ENCODE peak calls at places on chromosomes 16 and 17, in ten cellular contexts. G is PC-3; P is cardiac muscle cell; N is keratinocyte; O is lower lobe of right lung; X is heart right ventricle; W is body of pancreas; B is CD8-positive, alpha-beta T cell; C is adrenal gland; F is pancreas. Q is an unnamed sample.

GRCh38 chr16:2769675-2770056 is 7.4 kb downstream of the ELOB start:
- DNase-seq in G (no peak), P (no peak), N (no peak), O (peak), X (no peak), W (no peak), B (no peak), C (no peak), F (no peak), Q (no peak)

GRCh38 chr16:2042666-2043295 is 4.9 kb downstream of the NTHL1 start:
- DNase-seq in G (no peak), P (no peak), N (no peak), O (no peak), X (no peak), W (no peak), B (no peak), C (no peak), F (no peak), Q (no peak)

GRCh38 chr16:3158498-3159314 is 23.9 kb downstream of the ZNF213 start:
- DNase-seq in G (peak), P (peak), N (peak), O (peak), X (peak), W (peak), B (peak), C (peak), F (peak), Q (peak)

GRCh38 chr16:12573730-12574383 is 229.8 kb downstream of the CPPED1 start:
- DNase-seq in G (peak), P (peak), N (no peak), O (peak), X (peak), W (peak), B (peak), C (no peak), F (peak), Q (no peak)

GRCh38 chr16:67384778-67385510 is 8.4 kb downstream of the TPPP3 start:
- DNase-seq in G (peak), P (no peak), N (no peak), O (no peak), X (no peak), W (no peak), B (no peak), C (no peak), F (no peak), Q (no peak)

GRCh38 chr17:1762906-1763829 is 1.3 kb downstream of the SERPINF1 start:
- DNase-seq in G (no peak), P (no peak), N (no peak), O (no peak), X (peak), W (peak), B (peak), C (no peak), F (no peak), Q (no peak)

GRCh38 chr17:75078097-75079022 is 9.4 kb upstream of the SLC16A5 start:
- DNase-seq in G (peak), P (no peak), N (no peak), O (peak), X (no peak), W (peak), B (no peak), C (peak), F (no peak), Q (no peak)

GRCh38 chr16:9097266-9098219 is 6.1 kb downstream of the HAPSTR1 start:
- DNase-seq in G (no peak), P (no peak), N (no peak), O (no peak), X (no peak), W (no peak), B (no peak), C (no peak), F (no peak), Q (no peak)

GRCh38 chr16:57355898-57356414 is 2.6 kb upstream of the CCL22 start:
- DNase-seq in G (no peak), P (no peak), N (no peak), O (no peak), X (no peak), W (no peak), B (no peak), C (no peak), F (no peak), Q (no peak)

GRCh38 chr16:89143911-89144675 is 27.5 kb upstream of the CDH15 start:
- DNase-seq in G (no peak), P (no peak), N (no peak), O (peak), X (no peak), W (no peak), B (no peak), C (no peak), F (no peak), Q (no peak)

GRCh38 chr16:6709736-6710135 is 622.9 kb upstream of the RBFOX1 start:
- DNase-seq in G (no peak), P (no peak), N (no peak), O (no peak), X (no peak), W (no peak), B (no peak), C (no peak), F (no peak), Q (no peak)

GRCh38 chr16:49369638-49370219 is 3.9 kb upstream of the C16orf78 start:
- DNase-seq in G (no peak), P (no peak), N (no peak), O (no peak), X (no peak), W (no peak), B (no peak), C (no peak), F (no peak), Q (no peak)

GRCh38 chr17:1907818-1908698 is 78.3 kb downstream of the RPA1 start:
- DNase-seq in G (peak), P (peak), N (no peak), O (no peak), X (no peak), W (no peak), B (peak), C (no peak), F (no peak), Q (no peak)

GRCh38 chr16:1401758-1402154 is 12.7 kb downstream of the UNKL start:
- DNase-seq in G (no peak), P (no peak), N (no peak), O (no peak), X (no peak), W (no peak), B (no peak), C (no peak), F (no peak), Q (no peak)

GRCh38 chr16:62077998-62078397 is 41.8 kb upstream of the CDH8 start:
- DNase-seq in G (peak), P (peak), N (no peak), O (no peak), X (no peak), W (no peak), B (no peak), C (no peak), F (no peak), Q (no peak)

GRCh38 chr16:67339453-67339852 is 12.8 kb downstream of the LRRC36 start:
- DNase-seq in G (peak), P (no peak), N (no peak), O (no peak), X (no peak), W (no peak), B (no peak), C (no peak), F (no peak), Q (no peak)

GRCh38 chr17:66349549-66350245 is 47.3 kb downstream of the PRKCA start:
- DNase-seq in G (no peak), P (no peak), N (no peak), O (no peak), X (peak), W (no peak), B (no peak), C (no peak), F (no peak), Q (no peak)

GRCh38 chr17:37516131-37516561 is 26.5 kb downstream of the DUSP14 start:
- DNase-seq in G (no peak), P (peak), N (no peak), O (no peak), X (no peak), W (no peak), B (no peak), C (no peak), F (no peak), Q (no peak)

GRCh38 chr16:10280262-10281170 is 98.3 kb upstream of the GRIN2A start:
- DNase-seq in G (no peak), P (no peak), N (no peak), O (no peak), X (no peak), W (no peak), B (no peak), C (no peak), F (no peak), Q (no peak)

GRCh38 chr16:88977028-88977844 is at the start of gene CBFA2T3:
- DNase-seq in G (no peak), P (no peak), N (no peak), O (peak), X (peak), W (peak), B (no peak), C (peak), F (peak), Q (no peak)

GRCh38 chr17:43530303-43531081 is 15.6 kb downstream of the ETV4 start:
- DNase-seq in G (no peak), P (peak), N (no peak), O (peak), X (peak), W (peak), B (no peak), C (peak), F (peak), Q (no peak)

GRCh38 chr17:35344262-35344661 is 29.2 kb downstream of the SLFN11 start:
- DNase-seq in G (no peak), P (no peak), N (no peak), O (no peak), X (no peak), W (no peak), B (no peak), C (no peak), F (no peak), Q (no peak)

GRCh38 chr17:80558046-80558445 is 13.4 kb downstream of the RPTOR start:
- DNase-seq in G (no peak), P (no peak), N (no peak), O (no peak), X (no peak), W (no peak), B (no peak), C (peak), F (no peak), Q (no peak)

GRCh38 chr17:80561541-80562114 is 17.0 kb downstream of the RPTOR start:
- DNase-seq in G (no peak), P (no peak), N (no peak), O (no peak), X (no peak), W (no peak), B (no peak), C (no peak), F (no peak), Q (no peak)

GRCh38 chr17:80564545-80564944 is 19.9 kb downstream of the RPTOR start:
- DNase-seq in G (no peak), P (no peak), N (no peak), O (no peak), X (no peak), W (no peak), B (no peak), C (no peak), F (no peak), Q (no peak)

GRCh38 chr17:80555266-80555665 is 10.6 kb downstream of the RPTOR start:
- DNase-seq in G (no peak), P (no peak), N (no peak), O (no peak), X (no peak), W (no peak), B (no peak), C (no peak), F (no peak), Q (no peak)

DNA sequence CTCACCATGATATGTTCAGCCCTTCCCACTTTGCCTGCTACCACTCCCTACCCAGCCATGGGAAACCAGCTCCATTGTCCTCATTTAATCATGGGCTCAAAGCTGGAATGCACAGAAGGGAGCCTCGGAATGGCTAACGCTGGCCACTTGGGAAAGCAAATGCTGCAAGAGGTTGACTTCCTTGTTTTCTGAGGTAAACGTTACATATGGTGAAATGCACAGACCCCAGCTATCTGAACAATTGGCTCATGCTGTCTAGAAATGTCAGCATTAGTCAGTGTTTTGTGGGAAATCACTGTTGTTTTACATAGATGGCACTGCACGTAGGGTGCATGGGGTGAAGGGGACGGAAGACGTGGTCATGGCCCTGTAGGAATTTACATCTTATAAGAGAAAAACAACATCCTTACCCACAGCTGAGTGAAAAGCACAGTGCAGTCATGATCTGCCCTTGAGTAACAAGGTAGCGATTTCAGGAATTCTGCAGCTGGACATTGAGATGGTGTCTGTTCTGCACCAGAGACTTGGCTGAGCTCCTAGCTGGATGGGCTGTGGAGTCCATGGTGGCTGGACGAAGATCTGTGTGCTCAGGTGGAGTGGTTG is 15.2 kb downstream of the RPTOR start:
- DNase-seq in G (no peak), P (no peak), N (no peak), O (no peak), X (no peak), W (no peak), B (no peak), C (no peak), F (no peak), Q (no peak)
- H3K27ac ChIP-seq in G (no peak), P (no peak), N (no peak), O (no peak), X (no peak), W (no peak), B (no peak), C (no peak), F (no peak), Q (no peak)

GRCh38 chr16:81731636-81732035 is 47.5 kb upstream of the PLCG2 start:
- DNase-seq in G (no peak), P (no peak), N (no peak), O (no peak), X (no peak), W (no peak), B (no peak), C (no peak), F (no peak), Q (no peak)
- H3K27ac ChIP-seq in G (no peak), P (no peak), N (no peak), O (no peak), X (no peak), W (no peak), B (no peak), C (no peak), F (no peak), Q (no peak)

GRCh38 chr17:58515286-58515685 is 848 bp upstream of the MTMR4 start:
- DNase-seq in G (no peak), P (no peak), N (no peak), O (no peak), X (no peak), W (no peak), B (no peak), C (no peak), F (no peak), Q (no peak)
- H3K27ac ChIP-seq in G (no peak), P (peak), N (no peak), O (peak), X (peak), W (peak), B (no peak), C (peak), F (peak), Q (no peak)

DNA sequence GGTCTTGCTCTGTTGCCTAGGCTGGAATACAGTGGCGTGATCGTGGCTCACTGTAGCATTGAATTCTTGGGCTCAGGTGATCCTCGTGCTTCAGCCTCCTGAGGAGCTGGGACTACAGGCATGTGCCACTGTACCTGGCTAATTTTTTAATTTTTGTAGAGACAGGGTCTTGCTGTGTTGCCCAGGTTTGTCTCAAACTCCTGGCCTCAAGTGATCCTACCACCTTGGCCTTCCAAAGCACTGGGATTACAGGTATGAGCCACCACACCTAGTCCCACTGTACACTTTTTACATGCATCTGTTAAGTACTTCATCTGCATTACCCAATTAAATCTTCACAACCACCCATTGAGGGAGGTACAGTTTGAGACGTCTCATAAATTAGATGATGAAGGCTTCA is 12.4 kb downstream of the TNRC6A start:
- DNase-seq in G (no peak), P (no peak), N (no peak), O (no peak), X (no peak), W (no peak), B (no peak), C (no peak), F (no peak), Q (no peak)
- H3K27ac ChIP-seq in G (no peak), P (no peak), N (no peak), O (no peak), X (no peak), W (no peak), B (no peak), C (no peak), F (no peak), Q (no peak)

GRCh38 chr17:28117304-28117703 is 74.8 kb downstream of the NLK start:
- DNase-seq in G (no peak), P (no peak), N (no peak), O (no peak), X (no peak), W (no peak), B (no peak), C (no peak), F (no peak), Q (no peak)

GRCh38 chr17:28112199-28112995 is 69.9 kb downstream of the NLK start:
- DNase-seq in G (peak), P (no peak), N (no peak), O (no peak), X (no peak), W (no peak), B (no peak), C (no peak), F (no peak), Q (no peak)

GRCh38 chr17:28110184-28110583 is 67.7 kb downstream of the NLK start:
- DNase-seq in G (no peak), P (no peak), N (no peak), O (no peak), X (no peak), W (no peak), B (no peak), C (no peak), F (no peak), Q (no peak)

GRCh38 chr17:28115046-28115445 is 72.6 kb downstream of the NLK start:
- DNase-seq in G (no peak), P (no peak), N (no peak), O (no peak), X (no peak), W (no peak), B (no peak), C (no peak), F (no peak), Q (no peak)

DNA sequence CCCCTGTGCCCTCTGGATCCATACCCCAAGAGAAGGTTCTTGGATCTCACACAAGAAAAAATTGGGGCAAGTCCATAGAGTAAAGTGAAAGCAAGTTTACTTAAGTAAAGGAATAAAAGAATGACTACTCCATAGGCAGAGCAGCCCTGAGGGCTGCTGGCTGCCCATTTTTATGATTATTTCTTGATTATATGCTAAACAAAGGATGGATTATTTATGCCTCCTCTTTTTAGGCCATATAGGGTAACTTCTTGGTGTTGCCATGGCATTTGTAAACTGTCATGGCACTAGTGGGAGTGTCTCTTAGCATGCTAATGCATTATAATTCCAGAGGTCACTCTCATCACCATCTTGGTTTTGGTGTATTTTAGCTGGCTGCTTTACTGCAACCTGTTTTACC is 70.8 kb downstream of the NLK start:
- DNase-seq in G (no peak), P (no peak), N (no peak), O (no peak), X (no peak), W (no peak), B (no peak), C (no peak), F (no peak), Q (no peak)
- H3K27ac ChIP-seq in G (peak), P (no peak), N (no peak), O (no peak), X (peak), W (no peak), B (no peak), C (no peak), F (no peak), Q (no peak)

DNA sequence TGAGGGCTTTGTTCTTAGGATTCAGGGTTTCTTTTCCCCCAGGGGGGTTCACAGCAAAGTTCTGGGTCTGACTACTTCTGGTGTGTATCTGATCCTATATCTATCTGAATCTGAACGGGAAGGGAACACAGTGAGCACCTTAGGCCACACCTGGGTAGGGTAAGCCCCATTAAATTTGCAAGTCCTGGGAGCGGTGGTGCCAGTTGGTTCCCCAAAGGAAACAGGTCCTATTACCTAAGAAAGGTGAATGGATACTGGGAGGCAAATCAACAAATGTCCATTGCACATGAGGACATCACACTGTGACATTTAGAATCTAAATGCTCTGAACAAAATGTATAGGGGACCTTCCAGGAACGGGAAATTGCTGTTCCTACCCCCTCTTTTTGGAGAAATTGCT is 54.6 kb downstream of the BMERB1 start:
- DNase-seq in G (no peak), P (no peak), N (no peak), O (no peak), X (no peak), W (no peak), B (no peak), C (no peak), F (no peak), Q (no peak)
- H3K27ac ChIP-seq in G (peak), P (no peak), N (no peak), O (no peak), X (peak), W (no peak), B (no peak), C (no peak), F (no peak), Q (no peak)

GRCh38 chr17:68824707-68825106 is 130.5 kb downstream of the ABCA8 start:
- DNase-seq in G (no peak), P (no peak), N (no peak), O (no peak), X (no peak), W (no peak), B (no peak), C (no peak), F (no peak), Q (no peak)
- H3K27ac ChIP-seq in G (no peak), P (no peak), N (no peak), O (no peak), X (no peak), W (no peak), B (no peak), C (peak), F (no peak), Q (no peak)

GRCh38 chr16:27211026-27211425 is 7.7 kb downstream of the KDM8 start:
- DNase-seq in G (no peak), P (no peak), N (no peak), O (no peak), X (no peak), W (no peak), B (no peak), C (no peak), F (no peak), Q (no peak)

GRCh38 chr16:27209591-27209990 is 6.3 kb downstream of the KDM8 start:
- DNase-seq in G (no peak), P (no peak), N (no peak), O (no peak), X (no peak), W (no peak), B (no peak), C (no peak), F (no peak), Q (no peak)

GRCh38 chr16:27208081-27208692 is 4.9 kb downstream of the KDM8 start:
- DNase-seq in G (no peak), P (no peak), N (no peak), O (no peak), X (no peak), W (peak), B (no peak), C (no peak), F (no peak), Q (no peak)

GRCh38 chr16:27210174-27210573 is 6.8 kb downstream of the KDM8 start:
- DNase-seq in G (no peak), P (no peak), N (no peak), O (no peak), X (no peak), W (no peak), B (no peak), C (no peak), F (no peak), Q (no peak)

DNA sequence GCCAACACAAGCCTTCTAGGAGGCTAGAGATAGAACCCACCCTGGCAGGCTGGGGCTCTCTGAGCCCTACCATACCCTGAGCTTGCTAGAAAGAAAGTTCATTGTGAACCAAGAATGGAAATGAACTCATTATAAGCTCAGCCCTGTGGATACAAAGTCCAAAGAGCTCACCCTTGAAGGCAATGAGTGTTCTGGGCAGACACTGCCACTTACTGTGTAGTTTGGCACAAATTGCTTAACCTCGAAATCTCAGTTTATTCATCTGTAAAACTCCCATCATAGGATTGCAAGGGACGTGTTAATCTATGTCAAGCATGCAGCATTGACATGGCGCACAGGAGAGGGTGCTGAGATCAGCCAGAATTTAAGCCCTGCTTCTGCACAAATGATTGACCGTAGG is 5.5 kb downstream of the KDM8 start:
- DNase-seq in G (no peak), P (no peak), N (no peak), O (no peak), X (no peak), W (peak), B (no peak), C (no peak), F (peak), Q (no peak)
- H3K27ac ChIP-seq in G (no peak), P (no peak), N (no peak), O (no peak), X (no peak), W (peak), B (no peak), C (no peak), F (peak), Q (no peak)